ENCODE peak calls at places on chromosomes 4 and X, in five cellular contexts. M is SK-N-SH, D is HCT116, N is HepG2, L is upper lobe of left lung. C is an unnamed sample.

GRCh38 chr4:7988437-7988836 is 48.8 kb upstream of the AFAP1 start:
- DNase-seq in D (no peak), L (no peak), N (no peak), M (no peak), C (no peak)

GRCh38 chrX:85365370-85365995 is 14.0 kb downstream of the POF1B start:
- DNase-seq in N (no peak), L (no peak), D (no peak), M (no peak), C (no peak)

GRCh38 chrX:150049647-150050046 is 111.4 kb upstream of the EOLA2 start:
- DNase-seq in L (no peak), N (no peak), M (no peak), D (no peak), C (no peak)

GRCh38 chr4:118270492-118270891 is 82.3 kb downstream of the PRSS12 start:
- DNase-seq in N (peak), M (peak), L (no peak), D (peak), C (no peak)

GRCh38 chr4:80138556-80139538 is 58.5 kb upstream of the PRDM8 start:
- DNase-seq in N (no peak), D (no peak), M (no peak), L (no peak), C (peak)

GRCh38 chr4:65139998-65140397 is 530.3 kb downstream of the EPHA5 start:
- DNase-seq in N (no peak), D (no peak), L (no peak), M (no peak), C (no peak)

GRCh38 chrX:66200855-66201795 is 37.1 kb downstream of the HEPH start:
- DNase-seq in D (no peak), N (no peak), M (no peak), L (no peak), C (no peak)

GRCh38 chr4:76696109-76696508 is 201.8 kb downstream of the SOWAHB start:
- DNase-seq in M (no peak), D (no peak), N (peak), L (no peak), C (no peak)

GRCh38 chr4:7799306-7799705 is 140.4 kb downstream of the AFAP1 start:
- DNase-seq in D (no peak), L (no peak), M (no peak), N (no peak), C (no peak)

GRCh38 chr4:1080961-1081688 is 32.2 kb downstream of the RNF212 start:
- DNase-seq in N (no peak), D (no peak), M (no peak), L (no peak), C (no peak)

GRCh38 chr4:21858971-21859370 is 89.6 kb downstream of the KCNIP4 start:
- DNase-seq in N (no peak), D (no peak), L (no peak), M (no peak), C (no peak)

GRCh38 chr4:60648774-60649173 is 551.4 kb upstream of the ADGRL3 start:
- DNase-seq in M (no peak), N (no peak), L (no peak), D (no peak), C (no peak)

GRCh38 chrX:134670241-134670811 is 12.1 kb upstream of the PLAC1 start:
- DNase-seq in D (no peak), M (no peak), L (no peak), N (peak), C (no peak)

GRCh38 chr4:162645381-162645780 is 481.6 kb upstream of the FSTL5 start:
- DNase-seq in L (no peak), D (no peak), M (no peak), N (peak), C (no peak)

GRCh38 chr4:131499139-131499873 is 1649.8 kb upstream of the PCDH10 start:
- DNase-seq in D (no peak), M (no peak), N (no peak), L (no peak), C (no peak)

GRCh38 chrX:101430457-101431078 is 22.5 kb downstream of the HNRNPH2 start:
- DNase-seq in L (no peak), D (no peak), N (no peak), M (no peak), C (no peak)

GRCh38 chrX:20265221-20265725 is 1.4 kb downstream of the RPS6KA3 start:
- DNase-seq in N (peak), M (peak), L (peak), D (peak), C (no peak)
- TF ChIP-seq POLR2AphosphoS5 in N (peak), M (no peak), L (peak), D (no peak), C (peak)

GRCh38 chr4:38318737-38319455 is 345.1 kb upstream of the KLF3 start:
- DNase-seq in M (peak), D (peak), N (peak), L (peak), C (peak)
- TF ChIP-seq POLR2AphosphoS5 in M (no peak), D (peak), N (no peak), L (peak), C (no peak)

GRCh38 chr4:13238936-13239335 is 245.2 kb downstream of the RAB28 start:
- DNase-seq in L (no peak), M (no peak), N (no peak), D (no peak), C (no peak)

GRCh38 chr4:13236485-13236884 is 247.7 kb downstream of the RAB28 start:
- DNase-seq in M (no peak), D (no peak), N (peak), L (no peak), C (no peak)

GRCh38 chr4:13243152-13243551 is 241.0 kb downstream of the RAB28 start:
- DNase-seq in M (no peak), L (no peak), D (no peak), N (no peak), C (no peak)

GRCh38 chr4:13244342-13244905 is 239.7 kb downstream of the RAB28 start:
- DNase-seq in N (no peak), L (no peak), D (no peak), M (no peak), C (no peak)

GRCh38 chr4:13240066-13240465 is 244.1 kb downstream of the RAB28 start:
- DNase-seq in M (no peak), N (no peak), L (no peak), D (no peak), C (no peak)
- TF ChIP-seq POLR2AphosphoS5 in M (no peak), N (no peak), L (no peak), D (no peak), C (no peak)

DNA sequence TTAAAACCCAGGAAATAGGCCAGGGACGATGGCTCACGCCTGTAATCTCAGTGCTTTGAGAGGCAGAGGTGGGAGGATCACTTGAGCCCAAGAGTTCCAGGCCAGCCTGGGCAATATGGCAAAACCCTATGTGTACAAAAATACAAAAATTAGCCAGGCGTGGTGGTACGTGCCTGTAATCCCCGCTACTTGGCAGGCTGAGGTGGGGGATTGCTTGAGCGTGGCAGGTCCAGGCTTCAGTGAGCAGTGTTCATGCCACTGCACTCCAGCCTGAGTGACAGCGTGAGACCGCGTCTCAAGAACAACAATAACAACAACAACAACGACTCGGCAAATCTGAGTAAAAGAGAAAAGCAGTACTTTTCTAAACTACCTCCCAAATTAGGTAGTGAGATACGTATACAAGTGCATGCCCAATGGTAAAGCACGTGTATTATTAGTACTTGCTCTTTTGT is 13.0 kb upstream of the NDUFC1 start:
- DNase-seq in D (no peak), L (no peak), M (no peak), N (no peak), C (no peak)
- TF ChIP-seq POLR2AphosphoS5 in D (no peak), L (no peak), M (no peak), N (no peak), C (no peak)

GRCh38 chr4:183200453-183200852 is 101.4 kb downstream of the WWC2 start:
- DNase-seq in D (no peak), M (no peak), L (peak), N (no peak), C (no peak)
- TF ChIP-seq POLR2AphosphoS5 in D (no peak), M (no peak), L (no peak), N (no peak), C (no peak)

C was measured in GM12891.